ENCODE peak calls at places on chromosomes 3 and 15, in nine cellular contexts. M is K562, B is breast epithelium, L is esophagus squamous epithelium, A is DND-41, I is thyroid gland, G is ovary, U is uterus, R is brain microvascular endothelial cell. S is an unnamed sample.

GRCh38 chr15:99010743-99011142 is 3.2 kb upstream of the PGPEP1L start:
- DNase-seq in M (no peak), B (no peak), L (no peak), A (no peak), I (no peak), G (no peak), U (no peak), R (no peak), S (no peak)

GRCh38 chr3:69044608-69045007 is 7.5 kb downstream of the TMF1 start:
- DNase-seq in M (no peak), B (no peak), L (no peak), A (no peak), I (no peak), G (no peak), U (no peak), R (no peak), S (no peak)

GRCh38 chr15:51126842-51127241 is 32.1 kb upstream of the TNFAIP8L3 start:
- DNase-seq in M (no peak), B (no peak), L (no peak), A (no peak), I (no peak), G (no peak), U (no peak), R (no peak), S (no peak)

GRCh38 chr3:69251078-69251805 is 128.8 kb upstream of the LMOD3 start:
- DNase-seq in M (no peak), B (no peak), L (no peak), A (no peak), I (no peak), G (no peak), U (no peak), R (no peak), S (no peak)

GRCh38 chr3:189167027-189167766 is 4.6 kb upstream of the TPRG1 start:
- DNase-seq in M (no peak), B (no peak), L (no peak), A (no peak), I (peak), G (no peak), U (no peak), R (no peak), S (no peak)

GRCh38 chr15:88623061-88623460 is 1.9 kb downstream of the AEN start:
- DNase-seq in M (peak), B (no peak), L (no peak), A (no peak), I (no peak), G (no peak), U (no peak), R (peak), S (peak)

GRCh38 chr15:73078722-73079121 is 26.5 kb downstream of the NEO1 start:
- DNase-seq in M (no peak), B (no peak), L (no peak), A (no peak), I (no peak), G (no peak), U (no peak), R (peak), S (peak)

GRCh38 chr3:26368312-26368711 is 254.3 kb upstream of the LRRC3B start:
- DNase-seq in M (no peak), B (no peak), L (no peak), A (no peak), I (no peak), G (no peak), U (no peak), R (no peak), S (no peak)

GRCh38 chr3:194540268-194540937 is 53.6 kb upstream of the ATP13A3 start:
- DNase-seq in M (no peak), B (no peak), L (no peak), A (no peak), I (peak), G (no peak), U (no peak), R (no peak), S (no peak)

GRCh38 chr3:102037209-102037608 is 187.9 kb downstream of the NFKBIZ start:
- DNase-seq in M (no peak), B (no peak), L (no peak), A (no peak), I (no peak), G (no peak), U (no peak), R (no peak), S (no peak)

GRCh38 chr15:79164043-79164442 is 73.5 kb upstream of the RASGRF1 start:
- DNase-seq in M (no peak), B (no peak), L (no peak), A (no peak), I (no peak), G (no peak), U (no peak), R (no peak), S (no peak)

GRCh38 chr15:79163395-79163794 is 72.8 kb upstream of the RASGRF1 start:
- DNase-seq in M (no peak), B (no peak), L (no peak), A (no peak), I (no peak), G (no peak), U (no peak), R (no peak), S (no peak)

GRCh38 chr15:79166311-79166955 is 75.9 kb upstream of the RASGRF1 start:
- DNase-seq in M (no peak), B (no peak), L (no peak), A (no peak), I (no peak), G (no peak), U (no peak), R (no peak), S (no peak)

GRCh38 chr15:79161837-79162508 is 71.4 kb upstream of the RASGRF1 start:
- DNase-seq in M (no peak), B (no peak), L (no peak), A (no peak), I (no peak), G (no peak), U (no peak), R (no peak), S (no peak)

GRCh38 chr15:79164465-79164864 is 73.9 kb upstream of the RASGRF1 start:
- DNase-seq in M (no peak), B (no peak), L (no peak), A (no peak), I (no peak), G (no peak), U (no peak), R (no peak), S (no peak)
- H3K4me3 ChIP-seq in M (no peak), B (no peak), L (no peak), A (no peak), I (no peak), G (no peak), U (no peak), R (no peak), S (no peak)

DNA sequence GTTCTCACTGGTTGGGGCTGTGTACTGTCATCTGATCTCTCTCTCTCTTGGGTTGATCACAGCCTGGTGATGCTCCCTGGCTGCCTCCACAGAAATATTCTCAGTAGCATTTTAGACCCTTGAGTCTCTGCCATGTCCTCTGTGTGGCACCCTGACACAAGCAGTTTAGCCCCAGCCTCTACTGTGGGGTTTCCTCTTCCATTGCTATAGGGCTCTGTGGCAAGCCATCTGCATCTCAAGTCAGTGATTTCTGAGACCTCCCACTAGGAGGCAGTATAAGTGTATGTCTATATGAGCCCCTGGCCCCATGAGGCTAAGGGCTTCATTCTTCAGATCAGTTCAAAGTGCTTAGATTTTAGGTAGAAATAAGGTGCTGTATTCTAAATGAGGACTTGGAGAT is 50.6 kb upstream of the PLAAT1 start:
- DNase-seq in M (peak), B (no peak), L (no peak), A (peak), I (peak), G (no peak), U (no peak), R (no peak), S (no peak)
- TF ChIP-seq CTCF in M (peak), B (no peak), L (no peak), A (peak), I (peak), G (no peak), U (no peak), R (peak), S (peak)

DNA sequence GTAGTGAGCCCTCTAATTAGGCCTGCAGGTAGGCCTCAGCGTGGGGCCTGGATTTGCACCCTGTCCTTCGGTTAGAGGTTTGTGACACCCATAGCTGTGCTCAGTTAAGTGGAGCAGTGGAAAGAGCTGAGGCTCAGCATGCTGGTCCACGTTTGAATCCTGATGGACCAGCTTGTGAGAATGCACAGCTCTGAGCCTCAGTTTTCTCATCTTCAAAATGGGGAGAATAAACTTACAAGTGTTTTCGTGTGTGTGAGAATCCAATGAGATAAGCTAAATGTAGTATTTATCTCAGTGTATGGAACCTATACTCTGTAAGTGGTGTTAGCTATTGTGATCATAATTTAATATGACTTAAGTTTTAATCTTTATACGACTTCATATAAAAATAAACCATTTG is 22.5 kb downstream of the EEFSEC start:
- DNase-seq in M (no peak), B (no peak), L (no peak), A (no peak), I (no peak), G (no peak), U (no peak), R (no peak), S (no peak)
- H3K4me3 ChIP-seq in M (no peak), B (no peak), L (no peak), A (no peak), I (no peak), G (no peak), U (no peak), R (no peak), S (no peak)

DNA sequence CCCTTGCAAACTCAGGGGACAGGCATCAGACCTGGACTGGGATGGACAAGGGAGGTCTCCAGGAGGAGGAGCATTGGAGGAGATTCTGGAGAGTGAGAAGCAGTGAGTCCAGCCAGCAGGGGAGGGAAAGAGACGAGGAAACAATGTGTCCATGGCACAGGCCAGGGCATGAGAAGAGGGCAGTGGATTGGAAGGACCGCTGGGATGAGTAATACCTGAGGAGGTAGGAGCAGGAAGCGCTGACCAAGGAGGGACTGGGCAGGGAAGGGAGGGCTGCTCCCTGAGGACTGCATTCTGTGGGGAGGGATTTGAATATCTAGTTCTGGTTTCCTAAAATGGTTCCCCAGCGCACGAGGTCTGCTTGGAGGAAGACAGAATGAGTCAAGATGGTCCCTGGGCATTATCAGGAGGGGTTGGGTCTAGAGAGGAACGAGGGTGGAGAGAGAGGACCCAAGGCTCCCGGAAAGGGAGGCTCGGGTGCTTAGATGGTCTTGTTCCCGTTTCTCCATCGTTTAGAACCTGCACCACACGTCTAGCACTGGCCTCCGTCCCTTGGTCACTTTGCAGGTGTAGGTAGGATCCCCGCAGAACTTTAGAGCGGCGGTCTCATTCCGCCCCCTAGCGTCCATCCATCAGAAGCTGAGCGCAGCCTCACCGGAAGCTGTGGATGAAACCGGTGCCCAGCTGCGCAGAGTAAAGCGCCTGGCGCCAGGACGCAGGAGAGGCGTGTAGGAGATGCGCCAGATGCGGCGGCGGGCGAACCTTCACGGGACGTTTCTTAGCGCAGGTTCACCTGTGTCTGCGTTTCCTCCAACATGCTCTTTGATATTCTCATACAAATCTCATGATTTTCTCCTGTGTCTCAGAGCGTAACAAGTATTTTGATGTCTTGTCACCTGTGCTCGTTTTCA is 190.7 kb upstream of the NDN start:
- DNase-seq in M (peak), B (no peak), L (no peak), A (peak), I (peak), G (peak), U (peak), R (no peak), S (no peak)
- TF ChIP-seq CTCF in M (peak), B (peak), L (no peak), A (peak), I (peak), G (peak), U (peak), R (peak), S (peak)

GRCh38 chr3:8183627-8184026 is 318.0 kb upstream of the LMCD1 start:
- DNase-seq in M (no peak), B (no peak), L (no peak), A (no peak), I (no peak), G (no peak), U (no peak), R (no peak), S (no peak)
- H3K4me3 ChIP-seq in M (no peak), B (no peak), L (no peak), A (no peak), I (no peak), G (no peak), U (no peak), R (no peak), S (no peak)

GRCh38 chr15:39976291-39977274 is 42.7 kb downstream of the EIF2AK4 start:
- DNase-seq in M (no peak), B (peak), L (no peak), A (no peak), I (peak), G (peak), U (peak), R (peak), S (no peak)
- TF ChIP-seq CTCF in M (no peak), B (peak), L (peak), A (no peak), I (peak), G (no peak), U (peak), R (peak), S (peak)

GRCh38 chr3:156285626-156286025 is 165.2 kb downstream of the KCNAB1 start:
- DNase-seq in M (no peak), B (no peak), L (no peak), A (no peak), I (no peak), G (no peak), U (no peak), R (no peak), S (no peak)

GRCh38 chr3:156293566-156293965 is 173.2 kb downstream of the KCNAB1 start:
- DNase-seq in M (no peak), B (no peak), L (no peak), A (no peak), I (no peak), G (no peak), U (no peak), R (no peak), S (no peak)

GRCh38 chr3:156290917-156291268 is 170.5 kb downstream of the KCNAB1 start:
- DNase-seq in M (no peak), B (no peak), L (no peak), A (no peak), I (peak), G (no peak), U (no peak), R (no peak), S (no peak)

GRCh38 chr3:156291269-156292123 is 171.1 kb downstream of the KCNAB1 start:
- DNase-seq in M (no peak), B (no peak), L (no peak), A (no peak), I (peak), G (no peak), U (no peak), R (no peak), S (no peak)
- H3K4me3 ChIP-seq in M (no peak), B (peak), L (peak), A (no peak), I (peak), G (peak), U (peak), R (peak), S (peak)

DNA sequence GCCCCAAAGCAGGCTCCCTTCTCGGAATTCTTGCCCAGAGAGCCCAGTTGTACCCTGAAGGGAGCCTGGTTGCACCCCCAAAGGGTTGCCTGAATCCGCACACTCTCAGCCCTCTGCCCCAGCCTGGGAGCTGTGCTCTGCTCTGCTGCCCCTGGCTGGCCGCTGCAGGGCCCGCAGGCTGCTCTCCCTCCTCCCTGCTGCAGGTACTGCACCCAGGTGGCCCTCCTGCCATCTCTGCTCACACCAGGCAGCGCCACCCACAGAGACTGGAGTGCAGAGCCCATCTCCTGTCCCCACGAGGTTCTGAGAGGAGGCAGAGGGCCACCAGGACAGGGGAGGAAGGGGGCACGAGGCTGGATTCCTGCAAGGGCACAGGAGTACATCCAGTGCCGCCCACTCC is 134.2 kb upstream of the NSMCE3 start:
- DNase-seq in M (no peak), B (no peak), L (no peak), A (no peak), I (peak), G (no peak), U (no peak), R (no peak), S (no peak)
- TF ChIP-seq CTCF in M (no peak), B (no peak), L (no peak), A (no peak), I (peak), G (no peak), U (no peak), R (peak), S (no peak)